ENCODE peak calls at places on chromosome 2, in seven cellular contexts. One of them, this sample, is unnamed.

GRCh38 chr2:193538061-193538460 is 1343.3 kb upstream of the TMEFF2 start:
- DNase-seq in brain microvascular endothelial cell: no peak
- DNase-seq in Ammon's horn: no peak
- DNase-seq in breast epithelium: no peak
- DNase-seq in NAMALWA: no peak
- DNase-seq in activated naive CD8-positive, alpha-beta T cell treated with anti-CD3 and anti-CD28 coated beads, Interleukin-2, amount 10 ng/mL, durations not matched to agents 7 days and 5 days: no peak
- DNase-seq in frontal cortex: no peak
- DNase-seq in this sample: no peak

GRCh38 chr2:29562319-29562718 is 359.1 kb downstream of the ALK start:
- DNase-seq in brain microvascular endothelial cell: no peak
- DNase-seq in Ammon's horn: no peak
- DNase-seq in breast epithelium: no peak
- DNase-seq in NAMALWA: no peak
- DNase-seq in activated naive CD8-positive, alpha-beta T cell treated with anti-CD3 and anti-CD28 coated beads, Interleukin-2, amount 10 ng/mL, durations not matched to agents 7 days and 5 days: no peak
- DNase-seq in frontal cortex: no peak
- DNase-seq in this sample: no peak

GRCh38 chr2:213148572-213149331 is 2.7 kb downstream of the IKZF2 start:
- DNase-seq in brain microvascular endothelial cell: no peak
- DNase-seq in Ammon's horn: peak
- DNase-seq in breast epithelium: no peak
- DNase-seq in NAMALWA: peak
- DNase-seq in activated naive CD8-positive, alpha-beta T cell treated with anti-CD3 and anti-CD28 coated beads, Interleukin-2, amount 10 ng/mL, durations not matched to agents 7 days and 5 days: no peak
- DNase-seq in frontal cortex: no peak
- DNase-seq in this sample: no peak

GRCh38 chr2:138078153-138078552 is 113.9 kb downstream of the HNMT start:
- DNase-seq in brain microvascular endothelial cell: no peak
- DNase-seq in Ammon's horn: peak
- DNase-seq in breast epithelium: no peak
- DNase-seq in NAMALWA: no peak
- DNase-seq in activated naive CD8-positive, alpha-beta T cell treated with anti-CD3 and anti-CD28 coated beads, Interleukin-2, amount 10 ng/mL, durations not matched to agents 7 days and 5 days: no peak
- DNase-seq in frontal cortex: peak
- DNase-seq in this sample: no peak

GRCh38 chr2:140734992-140735391 is 1395.8 kb downstream of the LRP1B start:
- DNase-seq in brain microvascular endothelial cell: no peak
- DNase-seq in Ammon's horn: peak
- DNase-seq in breast epithelium: no peak
- DNase-seq in NAMALWA: no peak
- DNase-seq in activated naive CD8-positive, alpha-beta T cell treated with anti-CD3 and anti-CD28 coated beads, Interleukin-2, amount 10 ng/mL, durations not matched to agents 7 days and 5 days: no peak
- DNase-seq in frontal cortex: no peak
- DNase-seq in this sample: no peak

GRCh38 chr2:54579682-54580349 is 123.7 kb downstream of the SPTBN1 start:
- DNase-seq in brain microvascular endothelial cell: no peak
- DNase-seq in Ammon's horn: no peak
- DNase-seq in breast epithelium: no peak
- DNase-seq in NAMALWA: peak
- DNase-seq in activated naive CD8-positive, alpha-beta T cell treated with anti-CD3 and anti-CD28 coated beads, Interleukin-2, amount 10 ng/mL, durations not matched to agents 7 days and 5 days: no peak
- DNase-seq in frontal cortex: no peak
- DNase-seq in this sample: no peak

GRCh38 chr2:37570773-37571570 is 100.5 kb downstream of the CDC42EP3 start:
- DNase-seq in brain microvascular endothelial cell: peak
- DNase-seq in Ammon's horn: no peak
- DNase-seq in breast epithelium: no peak
- DNase-seq in NAMALWA: no peak
- DNase-seq in activated naive CD8-positive, alpha-beta T cell treated with anti-CD3 and anti-CD28 coated beads, Interleukin-2, amount 10 ng/mL, durations not matched to agents 7 days and 5 days: no peak
- DNase-seq in frontal cortex: no peak
- DNase-seq in this sample: no peak

GRCh38 chr2:239467956-239468490 is 67.2 kb upstream of the HDAC4 start:
- DNase-seq in brain microvascular endothelial cell: no peak
- DNase-seq in Ammon's horn: no peak
- DNase-seq in breast epithelium: peak
- DNase-seq in NAMALWA: no peak
- DNase-seq in activated naive CD8-positive, alpha-beta T cell treated with anti-CD3 and anti-CD28 coated beads, Interleukin-2, amount 10 ng/mL, durations not matched to agents 7 days and 5 days: no peak
- DNase-seq in frontal cortex: no peak
- DNase-seq in this sample: peak

GRCh38 chr2:54396107-54396506 is 60.0 kb upstream of the SPTBN1 start:
- DNase-seq in brain microvascular endothelial cell: peak
- DNase-seq in Ammon's horn: no peak
- DNase-seq in breast epithelium: no peak
- DNase-seq in NAMALWA: no peak
- DNase-seq in activated naive CD8-positive, alpha-beta T cell treated with anti-CD3 and anti-CD28 coated beads, Interleukin-2, amount 10 ng/mL, durations not matched to agents 7 days and 5 days: no peak
- DNase-seq in frontal cortex: no peak
- DNase-seq in this sample: no peak

GRCh38 chr2:130756041-130756720 is 841 bp downstream of the AMER3 start:
- DNase-seq in brain microvascular endothelial cell: no peak
- DNase-seq in Ammon's horn: no peak
- DNase-seq in breast epithelium: no peak
- DNase-seq in NAMALWA: no peak
- DNase-seq in activated naive CD8-positive, alpha-beta T cell treated with anti-CD3 and anti-CD28 coated beads, Interleukin-2, amount 10 ng/mL, durations not matched to agents 7 days and 5 days: peak
- DNase-seq in frontal cortex: peak
- DNase-seq in this sample: no peak

GRCh38 chr2:216626168-216626874 is 6.9 kb upstream of the IGFBP2 start:
- DNase-seq in brain microvascular endothelial cell: no peak
- DNase-seq in Ammon's horn: no peak
- DNase-seq in breast epithelium: no peak
- DNase-seq in NAMALWA: no peak
- DNase-seq in activated naive CD8-positive, alpha-beta T cell treated with anti-CD3 and anti-CD28 coated beads, Interleukin-2, amount 10 ng/mL, durations not matched to agents 7 days and 5 days: no peak
- DNase-seq in frontal cortex: no peak
- DNase-seq in this sample: no peak

GRCh38 chr2:219571311-219572236 is at the start of gene OBSL1:
- DNase-seq in brain microvascular endothelial cell: peak
- DNase-seq in Ammon's horn: peak
- DNase-seq in breast epithelium: peak
- DNase-seq in NAMALWA: no peak
- DNase-seq in activated naive CD8-positive, alpha-beta T cell treated with anti-CD3 and anti-CD28 coated beads, Interleukin-2, amount 10 ng/mL, durations not matched to agents 7 days and 5 days: no peak
- DNase-seq in frontal cortex: peak
- DNase-seq in this sample: no peak

GRCh38 chr2:237379636-237380035 is 34.3 kb downstream of the COL6A3 start:
- DNase-seq in brain microvascular endothelial cell: no peak
- DNase-seq in Ammon's horn: no peak
- DNase-seq in breast epithelium: no peak
- DNase-seq in NAMALWA: no peak
- DNase-seq in activated naive CD8-positive, alpha-beta T cell treated with anti-CD3 and anti-CD28 coated beads, Interleukin-2, amount 10 ng/mL, durations not matched to agents 7 days and 5 days: no peak
- DNase-seq in frontal cortex: no peak
- DNase-seq in this sample: no peak

GRCh38 chr2:120425014-120425413 is 79.1 kb downstream of the INHBB start:
- DNase-seq in brain microvascular endothelial cell: no peak
- DNase-seq in Ammon's horn: no peak
- DNase-seq in breast epithelium: no peak
- DNase-seq in NAMALWA: no peak
- DNase-seq in activated naive CD8-positive, alpha-beta T cell treated with anti-CD3 and anti-CD28 coated beads, Interleukin-2, amount 10 ng/mL, durations not matched to agents 7 days and 5 days: no peak
- DNase-seq in frontal cortex: no peak
- DNase-seq in this sample: peak

GRCh38 chr2:30356061-30356460 is 91.0 kb upstream of the LCLAT1 start:
- DNase-seq in brain microvascular endothelial cell: no peak
- DNase-seq in Ammon's horn: no peak
- DNase-seq in breast epithelium: peak
- DNase-seq in NAMALWA: no peak
- DNase-seq in activated naive CD8-positive, alpha-beta T cell treated with anti-CD3 and anti-CD28 coated beads, Interleukin-2, amount 10 ng/mL, durations not matched to agents 7 days and 5 days: no peak
- DNase-seq in frontal cortex: no peak
- DNase-seq in this sample: no peak

GRCh38 chr2:45647986-45648520 is 3.4 kb upstream of the PRKCE start:
- DNase-seq in brain microvascular endothelial cell: no peak
- DNase-seq in Ammon's horn: no peak
- DNase-seq in breast epithelium: no peak
- DNase-seq in NAMALWA: no peak
- DNase-seq in activated naive CD8-positive, alpha-beta T cell treated with anti-CD3 and anti-CD28 coated beads, Interleukin-2, amount 10 ng/mL, durations not matched to agents 7 days and 5 days: no peak
- DNase-seq in frontal cortex: no peak
- DNase-seq in this sample: no peak

GRCh38 chr2:68828887-68829708 is 42.1 kb downstream of the BMP10 start:
- DNase-seq in brain microvascular endothelial cell: peak
- DNase-seq in Ammon's horn: peak
- DNase-seq in breast epithelium: peak
- DNase-seq in NAMALWA: peak
- DNase-seq in activated naive CD8-positive, alpha-beta T cell treated with anti-CD3 and anti-CD28 coated beads, Interleukin-2, amount 10 ng/mL, durations not matched to agents 7 days and 5 days: peak
- DNase-seq in frontal cortex: peak
- DNase-seq in this sample: peak

GRCh38 chr2:120245520-120245835 is 7.2 kb upstream of the RALB start:
- DNase-seq in brain microvascular endothelial cell: no peak
- DNase-seq in Ammon's horn: no peak
- DNase-seq in breast epithelium: no peak
- DNase-seq in NAMALWA: no peak
- DNase-seq in activated naive CD8-positive, alpha-beta T cell treated with anti-CD3 and anti-CD28 coated beads, Interleukin-2, amount 10 ng/mL, durations not matched to agents 7 days and 5 days: no peak
- DNase-seq in frontal cortex: no peak
- DNase-seq in this sample: no peak

This sample was measured in CD14-positive monocyte.